ENCODE peak calls at places on chromosomes 2 and 18, in four cellular contexts. D is HepG2, B is HCT116, S is K562. Z is an unnamed sample.

GRCh38 chr2:45283764-45284620 is 274.7 kb upstream of the SIX2 start:
- DNase-seq in B (peak), S (no peak), D (no peak), Z (peak)

GRCh38 chr2:237687666-237688065 is 60.3 kb downstream of the LRRFIP1 start:
- DNase-seq in D (peak), B (no peak), S (no peak), Z (peak)

GRCh38 chr2:42030196-42030759 is 17.5 kb upstream of the PKDCC start:
- DNase-seq in D (no peak), B (no peak), S (no peak), Z (no peak)

GRCh38 chr2:230807686-230808085 is 57.1 kb upstream of the ITM2C start:
- DNase-seq in D (no peak), B (no peak), S (no peak), Z (no peak)

GRCh38 chr18:77020561-77020960 is 112.0 kb downstream of the MBP start:
- DNase-seq in B (no peak), S (no peak), D (no peak), Z (no peak)

GRCh38 chr18:36899289-36899688 is 70.4 kb downstream of the KIAA1328 start:
- DNase-seq in B (peak), S (peak), D (peak), Z (no peak)

GRCh38 chr2:197707316-197708213 is 2.4 kb downstream of the MARS2 start:
- DNase-seq in B (peak), S (no peak), D (peak), Z (no peak)

GRCh38 chr2:187527262-187527661 is 27.0 kb downstream of the TFPI start:
- DNase-seq in S (no peak), B (no peak), D (peak), Z (no peak)

GRCh38 chr18:11866329-11866728 is 15.1 kb downstream of the CHMP1B start:
- DNase-seq in B (no peak), D (no peak), S (no peak), Z (no peak)

GRCh38 chr2:235538989-235539388 is 45.1 kb downstream of the AGAP1 start:
- DNase-seq in S (no peak), D (no peak), B (no peak), Z (no peak)

GRCh38 chr18:72866901-72867701 is 686 bp downstream of the NETO1 start:
- DNase-seq in S (no peak), D (no peak), B (no peak), Z (no peak)

GRCh38 chr2:24233321-24233720 is 58.5 kb downstream of the FAM228A start:
- DNase-seq in S (no peak), B (no peak), D (no peak), Z (no peak)

GRCh38 chr2:192357216-192357615 is 162.5 kb upstream of the TMEFF2 start:
- DNase-seq in S (no peak), B (no peak), D (no peak), Z (no peak)

GRCh38 chr2:33318456-33318855 is 158.0 kb upstream of the RASGRP3 start:
- DNase-seq in B (no peak), S (no peak), D (no peak), Z (no peak)

GRCh38 chr2:33314541-33314940 is 161.9 kb upstream of the RASGRP3 start:
- DNase-seq in D (no peak), S (no peak), B (no peak), Z (no peak)

GRCh38 chr2:33313039-33313438 is 163.4 kb upstream of the RASGRP3 start:
- DNase-seq in B (no peak), S (no peak), D (no peak), Z (no peak)

GRCh38 chr2:33317369-33318015 is 159.0 kb upstream of the RASGRP3 start:
- DNase-seq in S (no peak), B (no peak), D (no peak), Z (no peak)

DNA sequence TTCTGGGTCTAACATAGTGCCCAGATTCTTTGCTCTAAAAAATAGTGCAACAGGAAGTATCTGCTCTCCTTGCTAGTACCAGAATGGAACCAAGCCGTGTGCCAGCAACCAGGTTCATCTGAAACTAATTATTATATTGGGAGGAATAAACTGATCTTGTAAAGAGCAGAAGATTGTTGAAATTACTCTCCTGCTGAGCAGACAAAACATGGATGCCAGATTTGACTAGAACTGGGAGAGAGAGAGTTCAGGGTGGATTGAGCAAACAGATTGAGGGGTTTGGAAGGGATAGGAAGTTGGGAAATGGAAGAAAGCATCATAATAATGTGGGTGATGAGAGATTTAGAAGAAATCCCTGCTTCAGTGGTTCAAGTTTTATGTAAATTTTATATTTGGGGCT is 160.1 kb upstream of the RASGRP3 start:
- DNase-seq in B (no peak), D (no peak), S (no peak), Z (no peak)
- TF ChIP-seq TCF7L2 in B (no peak), D (no peak), S (no peak), Z (no peak)

GRCh38 chr2:27652341-27652740 is 11.1 kb downstream of the SUPT7L start:
- DNase-seq in D (no peak), S (no peak), B (no peak), Z (no peak)
- TF ChIP-seq TCF7L2 in D (no peak), S (no peak), B (no peak), Z (no peak)

GRCh38 chr2:155162494-155162893 is 464.0 kb downstream of the KCNJ3 start:
- DNase-seq in S (no peak), B (no peak), D (no peak), Z (no peak)
- TF ChIP-seq TCF7L2 in S (no peak), B (no peak), D (no peak), Z (no peak)

GRCh38 chr2:85434677-85435076 is 16.2 kb downstream of the SH2D6 start:
- DNase-seq in D (no peak), S (no peak), B (no peak), Z (no peak)

GRCh38 chr2:85437488-85438290 is 19.2 kb downstream of the SH2D6 start:
- DNase-seq in D (no peak), S (peak), B (no peak), Z (no peak)

GRCh38 chr2:85435220-85435958 is 16.9 kb downstream of the SH2D6 start:
- DNase-seq in B (no peak), D (no peak), S (no peak), Z (no peak)

GRCh38 chr2:85436836-85437487 is 18.4 kb downstream of the SH2D6 start:
- DNase-seq in S (no peak), D (no peak), B (no peak), Z (no peak)

GRCh38 chr2:85435986-85436835 is 17.7 kb downstream of the SH2D6 start:
- DNase-seq in S (no peak), D (no peak), B (no peak), Z (no peak)
- TF ChIP-seq TCF7L2 in S (no peak), D (no peak), B (no peak), Z (no peak)

DNA sequence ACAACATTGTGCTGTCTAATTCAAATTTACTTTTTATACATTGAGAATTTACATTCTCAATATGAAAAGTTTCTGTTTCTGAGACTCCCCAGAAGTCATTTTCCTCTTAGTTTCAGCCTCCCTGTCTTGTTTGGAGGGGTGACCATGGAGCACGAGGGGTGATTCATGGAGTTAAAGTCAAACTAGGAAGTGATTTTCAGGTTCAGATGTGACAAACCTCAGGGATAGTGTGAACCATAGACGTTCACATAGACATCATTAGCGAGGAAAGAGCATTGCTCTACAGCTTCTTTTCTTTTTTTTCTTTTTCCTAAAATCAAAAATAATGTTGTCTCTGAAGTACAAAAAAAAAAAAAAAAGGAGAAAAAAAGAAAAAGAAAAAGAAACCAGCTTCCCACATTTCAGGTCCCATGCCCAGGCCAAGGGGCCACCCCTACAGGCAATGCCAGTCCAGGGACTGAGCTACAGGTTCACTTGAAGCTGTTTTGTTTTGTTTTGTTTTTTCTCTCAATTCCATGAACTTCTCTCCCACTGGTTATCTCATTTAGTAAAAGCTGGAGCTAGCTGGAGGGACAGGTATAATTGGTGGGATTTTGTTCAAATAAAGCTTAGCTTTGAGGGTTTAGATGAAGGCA is 18.1 kb upstream of the LCLAT1 start:
- DNase-seq in D (no peak), S (no peak), B (no peak), Z (no peak)
- TF ChIP-seq TCF7L2 in D (no peak), S (no peak), B (no peak), Z (no peak)

DNA sequence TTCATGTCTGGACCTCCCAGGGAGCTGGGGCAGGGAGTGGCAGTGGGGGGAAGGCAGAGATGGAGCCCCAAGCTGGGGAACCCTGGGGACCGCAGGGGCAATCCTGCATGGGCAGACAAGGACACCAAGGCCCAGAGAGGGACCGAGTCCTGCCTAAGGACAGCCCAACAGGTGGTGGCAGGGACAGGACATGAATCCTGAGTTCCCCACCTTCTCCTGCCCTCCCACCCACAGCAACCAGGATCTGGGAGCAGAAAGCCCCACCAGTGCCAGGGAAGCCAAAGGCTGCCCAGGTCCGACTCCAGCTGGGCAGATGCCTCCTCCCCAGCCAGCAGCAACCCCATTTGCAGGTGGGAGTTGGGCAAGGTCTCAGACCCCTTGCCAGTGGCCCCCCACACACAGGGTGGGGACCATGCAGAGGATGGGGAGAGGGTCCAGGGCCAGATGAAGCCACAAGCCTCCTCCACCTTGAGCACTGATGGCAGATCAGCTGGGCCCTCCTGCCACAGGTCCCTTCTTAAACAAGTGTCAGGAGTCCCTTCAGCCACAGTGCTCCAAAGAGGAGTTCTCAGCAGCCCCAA is 6.3 kb downstream of the ADRA2B start:
- DNase-seq in D (no peak), S (no peak), B (no peak), Z (no peak)
- TF ChIP-seq TCF7L2 in D (no peak), S (no peak), B (no peak), Z (no peak)

DNA sequence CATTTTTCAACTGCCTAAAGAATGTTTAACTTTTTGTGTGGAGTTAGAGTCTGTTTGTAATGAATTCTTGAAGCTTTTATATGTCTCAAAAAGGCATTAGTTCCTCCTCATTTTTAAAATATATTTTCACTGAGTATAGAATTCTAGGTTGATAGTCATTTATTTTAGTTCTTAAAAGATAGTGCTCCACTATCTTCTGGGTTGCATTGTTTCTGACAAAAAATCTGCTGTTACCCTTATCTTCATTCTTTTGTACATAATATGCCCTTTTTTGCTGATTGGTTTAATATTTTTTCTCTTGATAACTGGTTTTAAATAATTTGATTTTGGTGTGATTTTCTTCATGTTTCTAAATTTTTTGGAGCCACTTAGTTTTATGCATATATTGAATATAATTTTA is 754.7 kb upstream of the GYPC start:
- DNase-seq in S (no peak), B (no peak), D (no peak), Z (no peak)
- TF ChIP-seq TCF7L2 in S (no peak), B (no peak), D (no peak), Z (no peak)